ENCODE peak calls at places on chromosomes 11 and 22, in nine cellular contexts. W is transverse colon, R is tibial nerve, U is ovary, F is SK-N-SH, A is GM12878, T is upper lobe of left lung, H is stomach, O is K562. X is an unnamed sample. For H3K27me3, the result is how much of the 10 kb centered on the place peaks cover.

GRCh38 chr22:38451864-38452263 is 3.1 kb downstream of the KCNJ4 start:
- DNase-seq in W (no peak), R (no peak), U (no peak), F (no peak), A (no peak), T (no peak), H (no peak), O (no peak), X (no peak)

GRCh38 chr11:12052676-12053605 is 44.5 kb upstream of the DKK3 start:
- DNase-seq in W (no peak), R (no peak), U (no peak), F (no peak), A (no peak), T (peak), H (no peak), O (no peak), X (no peak)

GRCh38 chr11:64186205-64187165 is 514 bp downstream of the STIP1 start:
- DNase-seq in W (peak), R (no peak), U (no peak), F (no peak), A (no peak), T (peak), H (no peak), O (no peak), X (no peak)

GRCh38 chr22:29108137-29108536 is 35.3 kb downstream of the KREMEN1 start:
- DNase-seq in W (no peak), R (no peak), U (no peak), F (no peak), A (no peak), T (no peak), H (no peak), O (no peak), X (no peak)

GRCh38 chr22:39275814-39276443 is 31.1 kb upstream of the PDGFB start:
- DNase-seq in W (no peak), R (no peak), U (no peak), F (no peak), A (no peak), T (no peak), H (no peak), O (no peak), X (no peak)

GRCh38 chr22:37244922-37245722 is 1.1 kb upstream of the RAC2 start:
- DNase-seq in W (peak), R (no peak), U (no peak), F (no peak), A (no peak), T (no peak), H (no peak), O (no peak), X (no peak)

GRCh38 chr11:67505605-67506396 is 638 bp upstream of the PITPNM1 start:
- DNase-seq in W (peak), R (peak), U (peak), F (peak), A (peak), T (peak), H (peak), O (peak), X (peak)

GRCh38 chr11:103942646-103943045 is 93.8 kb upstream of the DDI1 start:
- DNase-seq in W (no peak), R (no peak), U (no peak), F (no peak), A (no peak), T (no peak), H (no peak), O (no peak), X (no peak)

GRCh38 chr11:84236436-84236835 is 950.3 kb upstream of the CCDC90B start:
- DNase-seq in W (no peak), R (no peak), U (no peak), F (peak), A (no peak), T (no peak), H (no peak), O (no peak), X (no peak)

GRCh38 chr11:68002943-68003845 is 703 bp downstream of the UNC93B1 start:
- DNase-seq in W (peak), R (no peak), U (no peak), F (peak), A (no peak), T (peak), H (peak), O (peak), X (no peak)

GRCh38 chr11:65288706-65289536 is 25.7 kb upstream of the CDC42EP2 start:
- DNase-seq in W (no peak), R (peak), U (no peak), F (peak), A (no peak), T (no peak), H (no peak), O (no peak), X (no peak)

GRCh38 chr22:32325416-32325801 is 32.3 kb upstream of the RFPL3 start:
- DNase-seq in W (no peak), R (no peak), U (no peak), F (peak), A (no peak), T (no peak), H (peak), O (no peak), X (peak)

DNA sequence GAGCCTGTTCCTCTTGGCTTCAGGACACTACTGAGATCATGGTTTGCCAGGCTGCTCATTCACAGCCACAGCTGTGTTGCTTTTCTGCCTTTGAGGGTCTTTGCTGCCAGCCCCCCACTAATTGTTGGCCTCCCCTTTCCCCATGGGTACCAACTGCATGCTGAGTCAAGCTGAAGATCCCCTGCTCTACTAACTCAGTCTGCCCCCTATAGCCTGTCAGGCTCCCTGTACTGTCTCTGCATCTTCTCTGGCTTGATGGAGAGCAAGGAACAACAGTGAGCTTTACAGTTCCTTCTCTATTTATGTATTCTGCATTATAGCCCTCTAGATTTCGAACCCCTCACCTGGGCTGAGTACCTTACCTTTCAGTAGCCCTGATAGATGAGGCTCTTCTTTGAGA is 257.6 kb upstream of the CADM1 start:
- DNase-seq in W (no peak), R (no peak), U (no peak), F (no peak), A (no peak), T (no peak), H (no peak), O (no peak), X (no peak)
- H3K27me3 ChIP-seq in W (under half), R (under half), U (under half), F (under half), A (under half), T (under half), H (under half), O (under half), X (under half)

DNA sequence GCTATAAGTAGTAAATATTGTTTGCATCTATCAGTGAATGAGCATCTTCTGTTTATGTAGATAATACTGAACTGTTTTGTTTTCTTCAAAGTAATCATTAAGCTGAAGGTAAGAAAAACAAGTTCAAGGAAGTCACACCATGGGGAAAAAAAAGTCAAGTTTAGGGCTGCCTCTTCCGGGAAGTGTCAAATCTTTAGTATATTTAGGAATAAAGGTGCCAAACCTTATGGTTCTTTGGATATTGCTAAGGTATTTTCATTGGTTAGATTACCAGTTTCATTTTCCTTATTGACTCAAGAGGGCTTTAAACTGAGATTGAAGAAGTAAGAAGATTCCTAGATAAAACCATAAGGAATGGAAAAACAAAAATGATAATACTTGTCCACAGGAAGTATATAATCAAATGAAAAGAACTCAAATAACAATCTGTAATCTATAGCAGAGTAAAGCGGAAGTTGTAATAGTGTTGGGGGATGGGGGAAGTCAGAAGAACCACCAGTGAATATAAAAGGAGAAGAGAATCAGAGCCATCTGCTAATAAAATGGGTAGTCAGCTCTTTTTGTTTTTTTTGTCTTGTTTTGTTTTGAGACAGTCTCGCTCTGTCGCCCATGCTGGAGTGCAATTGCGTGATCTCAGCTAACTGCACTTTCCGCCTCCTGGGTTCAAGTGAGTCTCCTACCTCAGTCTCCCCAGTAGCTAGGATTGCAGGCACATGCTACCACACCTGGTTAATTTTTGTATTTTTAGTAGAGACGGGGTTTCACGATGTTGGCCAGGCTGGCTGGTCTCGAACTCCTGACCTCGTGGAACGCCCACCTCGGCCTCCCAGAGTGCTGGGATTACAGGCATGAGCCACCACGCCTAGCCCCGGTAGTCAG is 2.3 kb downstream of the ATM start:
- DNase-seq in W (no peak), R (no peak), U (no peak), F (no peak), A (no peak), T (peak), H (no peak), O (no peak), X (no peak)
- TF ChIP-seq EP300 in W (no peak), R (no peak), U (no peak), F (no peak), A (peak), T (no peak), H (no peak), O (no peak), X (no peak)

GRCh38 chr22:19718255-19719054 is 4.2 kb downstream of the SEPTIN5 start:
- DNase-seq in W (no peak), R (no peak), U (no peak), F (no peak), A (no peak), T (peak), H (no peak), O (peak), X (no peak)
- H3K27me3 ChIP-seq in W (half or more), R (under half), U (under half), F (under half), A (under half), T (under half), H (half or more), O (under half), X (under half)

DNA sequence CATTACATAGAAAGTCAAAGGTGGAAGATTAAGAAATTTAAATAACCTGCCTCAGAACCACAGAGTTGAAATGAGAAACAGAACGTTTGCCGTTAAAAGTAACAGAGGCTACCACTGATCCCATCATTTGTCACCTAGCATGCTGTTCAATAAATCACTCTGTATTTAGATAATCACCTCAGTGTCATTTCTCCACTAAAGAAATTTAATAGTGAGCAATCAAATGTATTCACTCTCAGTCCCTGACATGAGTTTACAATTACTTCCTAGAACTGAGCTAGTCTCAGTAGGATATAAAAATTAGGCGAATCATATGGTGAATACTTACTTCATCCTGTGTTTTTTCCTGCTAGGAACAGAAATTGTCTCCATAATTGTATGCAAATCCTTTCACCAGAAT is 169.6 kb downstream of the MSANTD4 start:
- DNase-seq in W (no peak), R (no peak), U (no peak), F (no peak), A (no peak), T (no peak), H (no peak), O (no peak), X (no peak)
- TF ChIP-seq EP300 in W (no peak), R (no peak), U (no peak), F (no peak), A (no peak), T (no peak), H (no peak), O (no peak), X (no peak)

X was measured in esophagus muscularis mucosa.